ENCODE peak calls at places on chromosomes 13 and 19, in eight cellular contexts. W is colonic mucosa; F is foreskin fibroblast; N is NB4; B is left ventricle myocardium inferior; R is naive thymus-derived CD4-positive, alpha-beta T cell; J is HFF-Myc; X is right lobe of liver. Y is an unnamed sample.

GRCh38 chr19:6736169-6736916 is 1.0 kb downstream of the GPR108 start:
- DNase-seq in W (peak), F (peak), N (peak), B (peak), R (peak), J (peak), X (peak), Y (peak)

GRCh38 chr13:46665630-46666482 is 112.9 kb downstream of the LRCH1 start:
- DNase-seq in W (peak), F (no peak), N (no peak), B (no peak), R (no peak), J (no peak), X (no peak), Y (peak)

GRCh38 chr13:71751074-71751473 is 115.9 kb downstream of the DACH1 start:
- DNase-seq in W (no peak), F (no peak), N (no peak), B (no peak), R (no peak), J (no peak), X (no peak), Y (no peak)

GRCh38 chr13:112105884-112106283 is 38.9 kb downstream of the SOX1 start:
- DNase-seq in W (no peak), F (no peak), N (no peak), B (no peak), R (no peak), J (no peak), X (no peak), Y (no peak)

GRCh38 chr19:44745386-44745831 is 3.1 kb upstream of the BCL3 start:
- DNase-seq in W (peak), F (peak), N (no peak), B (peak), R (no peak), J (no peak), X (peak), Y (no peak)

GRCh38 chr13:80337011-80337688 is 3.8 kb downstream of the SPRY2 start:
- DNase-seq in W (peak), F (no peak), N (no peak), B (no peak), R (no peak), J (no peak), X (no peak), Y (no peak)

GRCh38 chr19:43699506-43700367 is 16.1 kb upstream of the IRGC start:
- DNase-seq in W (peak), F (peak), N (no peak), B (peak), R (no peak), J (peak), X (no peak), Y (no peak)

GRCh38 chr13:44236370-44236769 is 137.3 kb upstream of the SERP2 start:
- DNase-seq in W (no peak), F (peak), N (no peak), B (no peak), R (no peak), J (no peak), X (no peak), Y (no peak)

GRCh38 chr13:43058318-43058674 is 34.9 kb downstream of the DNAJC15 start:
- DNase-seq in W (peak), F (peak), N (peak), B (no peak), R (no peak), J (peak), X (no peak), Y (no peak)

GRCh38 chr19:4844348-4845179 is 13.1 kb upstream of the TICAM1 start:
- DNase-seq in W (no peak), F (no peak), N (no peak), B (peak), R (no peak), J (no peak), X (no peak), Y (no peak)

GRCh38 chr13:113119822-113120189 is 2.8 kb upstream of the F10 start:
- DNase-seq in W (no peak), F (no peak), N (no peak), B (no peak), R (no peak), J (no peak), X (no peak), Y (no peak)

GRCh38 chr19:6032381-6032780 is 54.4 kb upstream of the RANBP3 start:
- DNase-seq in W (no peak), F (no peak), N (no peak), B (no peak), R (no peak), J (no peak), X (no peak), Y (no peak)

GRCh38 chr13:50026788-50027473 is 11.7 kb downstream of the KCNRG start:
- DNase-seq in W (no peak), F (no peak), N (no peak), B (no peak), R (no peak), J (no peak), X (no peak), Y (no peak)

GRCh38 chr13:40640845-40641458 is 25.5 kb downstream of the FOXO1 start:
- DNase-seq in W (no peak), F (no peak), N (peak), B (no peak), R (no peak), J (no peak), X (no peak), Y (peak)

GRCh38 chr19:41940443-41941409 is 12.5 kb upstream of the ERFL start:
- DNase-seq in W (no peak), F (no peak), N (no peak), B (no peak), R (no peak), J (no peak), X (no peak), Y (no peak)

GRCh38 chr19:45087531-45087930 is 5.4 kb upstream of the PPP1R37 start:
- DNase-seq in W (no peak), F (no peak), N (peak), B (no peak), R (peak), J (no peak), X (no peak), Y (peak)

GRCh38 chr13:71867101-71867814 is at the start of gene DACH1:
- DNase-seq in W (peak), F (peak), N (peak), B (peak), R (peak), J (peak), X (peak), Y (peak)

GRCh38 chr13:113069861-113070805 is 35.5 kb upstream of the F7 start:
- DNase-seq in W (no peak), F (no peak), N (no peak), B (no peak), R (no peak), J (no peak), X (no peak), Y (no peak)

GRCh38 chr19:41997851-41998229 is 3.8 kb upstream of the ATP1A3 start:
- DNase-seq in W (no peak), F (no peak), N (peak), B (no peak), R (no peak), J (no peak), X (no peak), Y (peak)

GRCh38 chr19:49930483-49931011 is 1.2 kb upstream of the NUP62 start:
- DNase-seq in W (peak), F (no peak), N (no peak), B (peak), R (no peak), J (no peak), X (peak), Y (no peak)

GRCh38 chr19:16454519-16454918 is 17.3 kb downstream of the EPS15L1 start:
- DNase-seq in W (no peak), F (no peak), N (no peak), B (no peak), R (no peak), J (no peak), X (peak), Y (no peak)

GRCh38 chr19:3899531-3900294 is 19.2 kb downstream of the ATCAY start:
- DNase-seq in W (no peak), F (no peak), N (no peak), B (no peak), R (no peak), J (no peak), X (no peak), Y (no peak)

GRCh38 chr13:41985788-41986508 is 25.0 kb upstream of the VWA8 start:
- DNase-seq in W (no peak), F (peak), N (no peak), B (no peak), R (no peak), J (peak), X (no peak), Y (no peak)

GRCh38 chr19:43983912-43984686 is at the start of gene ZNF155:
- DNase-seq in W (peak), F (peak), N (peak), B (peak), R (peak), J (peak), X (peak), Y (no peak)

GRCh38 chr19:41324921-41325639 is 15.1 kb downstream of the CCDC97 start:
- DNase-seq in W (peak), F (peak), N (no peak), B (peak), R (no peak), J (no peak), X (peak), Y (no peak)

GRCh38 chr13:51623473-51623872 is 39.2 kb downstream of the WDFY2 start:
- DNase-seq in W (no peak), F (no peak), N (peak), B (no peak), R (no peak), J (peak), X (no peak), Y (peak)

GRCh38 chr19:58522709-58523108 is 3.1 kb upstream of the ZBTB45 start:
- DNase-seq in W (no peak), F (no peak), N (no peak), B (no peak), R (no peak), J (no peak), X (no peak), Y (no peak)

GRCh38 chr19:18109731-18110671 is 12.4 kb downstream of the MAST3 start:
- DNase-seq in W (peak), F (no peak), N (peak), B (peak), R (no peak), J (no peak), X (peak), Y (no peak)

GRCh38 chr13:45700971-45701900 is 884 bp upstream of the CBY2 start:
- DNase-seq in W (no peak), F (no peak), N (no peak), B (no peak), R (no peak), J (no peak), X (no peak), Y (no peak)

GRCh38 chr13:91571681-91572080 is 173.3 kb downstream of the GPC5 start:
- DNase-seq in W (no peak), F (no peak), N (no peak), B (no peak), R (no peak), J (no peak), X (no peak), Y (no peak)

GRCh38 chr13:70668293-70668692 is 560.0 kb upstream of the KLHL1 start:
- DNase-seq in W (no peak), F (no peak), N (no peak), B (no peak), R (no peak), J (no peak), X (no peak), Y (no peak)

GRCh38 chr13:108527849-108528248 is 101.6 kb upstream of the MYO16 start:
- DNase-seq in W (no peak), F (no peak), N (no peak), B (no peak), R (no peak), J (no peak), X (no peak), Y (no peak)

GRCh38 chr19:35868172-35868822 is at the start of gene APLP1:
- DNase-seq in W (peak), F (peak), N (peak), B (peak), R (peak), J (no peak), X (peak), Y (no peak)

GRCh38 chr13:66689628-66690027 is 540.5 kb downstream of the PCDH9 start:
- DNase-seq in W (no peak), F (no peak), N (no peak), B (no peak), R (no peak), J (no peak), X (no peak), Y (no peak)

GRCh38 chr19:35513231-35513974 is at the start of gene DMKN:
- DNase-seq in W (no peak), F (peak), N (peak), B (no peak), R (no peak), J (no peak), X (no peak), Y (no peak)

GRCh38 chr19:48508729-48509310 is 2.8 kb downstream of the LMTK3 start:
- DNase-seq in W (no peak), F (no peak), N (peak), B (no peak), R (no peak), J (no peak), X (no peak), Y (no peak)

GRCh38 chr19:48511800-48512503 is at the start of gene LMTK3:
- DNase-seq in W (no peak), F (no peak), N (peak), B (no peak), R (peak), J (no peak), X (no peak), Y (peak)

GRCh38 chr19:48509467-48510194 is 2.0 kb downstream of the LMTK3 start:
- DNase-seq in W (no peak), F (no peak), N (peak), B (no peak), R (no peak), J (no peak), X (no peak), Y (no peak)

GRCh38 chr19:48511321-48511731 is 309 bp downstream of the LMTK3 start:
- DNase-seq in W (no peak), F (no peak), N (peak), B (no peak), R (peak), J (no peak), X (no peak), Y (no peak)

DNA sequence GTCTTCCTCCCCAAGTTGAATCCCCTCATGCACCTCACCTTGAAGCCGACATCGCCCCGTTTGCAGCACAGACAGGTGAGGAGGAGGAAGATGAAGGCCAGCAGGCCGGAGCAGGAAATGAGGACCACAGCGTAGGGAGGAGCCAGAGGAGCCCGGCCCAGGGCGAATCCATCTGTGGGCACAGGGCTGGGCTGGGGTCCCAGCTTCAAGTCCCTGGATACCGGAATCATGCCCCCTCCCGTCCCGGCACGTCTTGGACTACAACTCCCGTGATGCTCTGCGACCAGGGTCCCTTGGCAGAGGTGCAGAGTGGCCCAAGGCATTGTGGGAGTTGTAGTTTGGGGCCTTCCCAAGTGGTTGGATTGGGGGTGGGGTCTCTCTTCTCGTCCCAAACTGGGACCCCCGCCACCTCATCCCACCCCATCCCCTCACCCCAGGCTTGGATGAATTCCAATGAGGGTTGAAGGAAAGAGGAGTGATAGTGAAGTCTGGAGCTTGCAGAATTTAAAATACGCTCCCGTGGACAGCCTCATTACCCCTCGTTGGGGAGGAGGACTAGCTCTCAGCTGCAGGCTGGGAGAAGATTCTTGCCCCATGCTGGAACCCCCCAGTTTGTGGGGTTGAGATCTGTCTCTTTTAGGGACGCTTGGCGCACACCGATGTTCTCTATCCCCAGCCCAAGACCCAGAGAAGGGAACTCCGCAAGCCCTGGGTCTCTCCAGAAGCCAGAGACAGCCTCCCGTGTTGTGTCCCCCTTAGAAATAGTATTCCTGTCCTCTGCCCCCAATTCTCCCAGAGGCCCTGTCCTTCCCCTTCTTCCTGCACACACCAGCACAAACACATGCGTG is 990 bp downstream of the LMTK3 start:
- DNase-seq in W (peak), F (no peak), N (peak), B (peak), R (peak), J (no peak), X (peak), Y (peak)
- H3K4me3 ChIP-seq in W (no peak), F (peak), N (no peak), B (peak), R (peak), J (no peak), X (no peak), Y (peak)

DNA sequence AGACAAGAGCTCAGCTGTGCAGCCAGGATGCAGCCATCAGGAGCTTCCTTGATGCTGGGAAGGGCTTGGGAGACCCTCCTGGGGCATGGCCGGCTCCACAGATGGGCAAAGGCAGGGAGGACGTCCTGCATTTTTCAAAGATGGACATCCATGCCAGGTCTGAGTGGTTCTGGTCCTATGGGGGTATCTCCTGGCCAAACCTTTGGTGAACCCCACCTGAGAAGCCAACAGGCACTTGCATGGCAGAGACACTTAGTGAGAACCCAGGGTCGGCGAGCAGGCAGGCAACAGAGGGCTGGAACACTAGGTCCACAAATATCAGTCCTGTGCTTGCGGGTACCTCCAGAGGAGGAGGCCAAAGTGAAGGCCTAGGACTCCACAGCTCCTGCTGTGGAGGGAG is 70.0 kb downstream of the KCTD15 start:
- DNase-seq in W (no peak), F (no peak), N (no peak), B (no peak), R (no peak), J (no peak), X (no peak), Y (no peak)
- H3K4me3 ChIP-seq in W (no peak), F (no peak), N (no peak), B (no peak), R (no peak), J (no peak), X (no peak), Y (no peak)

DNA sequence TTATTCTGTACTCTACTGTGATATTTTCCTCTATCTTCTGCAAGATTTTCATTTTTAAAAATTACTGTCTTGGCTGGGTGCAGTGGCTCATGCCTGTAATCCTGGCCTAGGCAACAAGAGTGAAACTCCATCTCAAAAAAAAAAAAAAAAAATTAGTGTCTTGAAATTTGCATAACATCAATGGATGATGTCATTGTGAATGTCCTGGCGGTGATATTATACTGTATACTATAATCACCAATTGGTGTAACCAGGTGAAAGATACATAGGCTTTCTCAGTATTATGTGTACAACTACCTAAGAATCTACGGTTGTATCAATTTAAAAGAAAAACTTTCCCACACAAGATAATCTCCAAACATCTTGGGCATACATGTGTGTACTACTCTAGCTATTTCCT is 15.2 kb downstream of the ZNF331 start:
- DNase-seq in W (no peak), F (no peak), N (no peak), B (no peak), R (no peak), J (no peak), X (no peak), Y (no peak)
- H3K4me3 ChIP-seq in W (peak), F (no peak), N (no peak), B (peak), R (peak), J (no peak), X (no peak), Y (no peak)

DNA sequence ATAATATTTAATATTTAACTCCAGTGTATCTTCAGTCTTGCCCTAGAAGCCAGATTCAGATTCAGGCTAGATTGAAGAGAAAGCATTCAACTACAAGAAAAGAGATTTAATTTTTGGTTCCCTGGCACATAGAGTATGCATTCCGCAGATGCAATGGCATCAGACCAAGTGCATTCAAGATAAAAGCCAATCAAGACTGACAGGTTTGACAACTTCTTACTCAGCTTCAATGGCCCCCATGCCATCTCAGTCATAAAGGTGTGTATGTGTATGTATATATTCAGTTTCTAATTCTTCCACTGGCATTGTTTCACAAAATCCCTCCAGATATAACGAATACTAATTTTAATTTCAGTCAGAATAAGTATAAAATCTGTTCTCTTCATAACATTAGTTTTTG is 650.8 kb upstream of the GPC6 start:
- DNase-seq in W (no peak), F (no peak), N (no peak), B (no peak), R (no peak), J (no peak), X (no peak), Y (no peak)
- H3K4me3 ChIP-seq in W (no peak), F (no peak), N (no peak), B (no peak), R (no peak), J (no peak), X (no peak), Y (no peak)

GRCh38 chr19:2454199-2454961 is 2.4 kb downstream of the LMNB2 start:
- DNase-seq in W (no peak), F (no peak), N (no peak), B (no peak), R (no peak), J (no peak), X (no peak), Y (no peak)
- H3K4me3 ChIP-seq in W (no peak), F (no peak), N (no peak), B (no peak), R (no peak), J (peak), X (no peak), Y (no peak)

GRCh38 chr13:76397413-76397812 is 488.8 kb downstream of the KCTD12 start:
- DNase-seq in W (no peak), F (no peak), N (no peak), B (no peak), R (no peak), J (no peak), X (no peak), Y (no peak)
- H3K4me3 ChIP-seq in W (no peak), F (no peak), N (no peak), B (no peak), R (no peak), J (no peak), X (no peak), Y (no peak)